ENCODE peak calls at places on chromosomes 7 and 10, in four cellular contexts. One of them, this sample, is unnamed.

GRCh38 chr10:79383974-79384606 is 36.8 kb downstream of the PPIF start:
- DNase-seq in neural progenitor cell: no peak
- DNase-seq in upper lobe of right lung: peak
- DNase-seq in suprapubic skin: peak
- DNase-seq in this sample: no peak

GRCh38 chr7:106110238-106110560 is 1.9 kb downstream of the SYPL1 start:
- DNase-seq in neural progenitor cell: no peak
- DNase-seq in upper lobe of right lung: no peak
- DNase-seq in suprapubic skin: no peak
- DNase-seq in this sample: no peak

GRCh38 chr10:33327750-33328149 is 6.7 kb downstream of the NRP1 start:
- DNase-seq in neural progenitor cell: peak
- DNase-seq in upper lobe of right lung: no peak
- DNase-seq in suprapubic skin: no peak
- DNase-seq in this sample: no peak

GRCh38 chr10:6579904-6580278 is at the start of gene PRKCQ:
- DNase-seq in neural progenitor cell: no peak
- DNase-seq in upper lobe of right lung: no peak
- DNase-seq in suprapubic skin: no peak
- DNase-seq in this sample: peak

GRCh38 chr7:82413237-82413636 is 30.3 kb downstream of the CACNA2D1 start:
- DNase-seq in neural progenitor cell: no peak
- DNase-seq in upper lobe of right lung: no peak
- DNase-seq in suprapubic skin: no peak
- DNase-seq in this sample: no peak

GRCh38 chr10:14584643-14585042 is 190.1 kb downstream of the FAM107B start:
- DNase-seq in neural progenitor cell: no peak
- DNase-seq in upper lobe of right lung: no peak
- DNase-seq in suprapubic skin: no peak
- DNase-seq in this sample: no peak

GRCh38 chr10:126674741-126675515 is 4.4 kb upstream of the C10orf90 start:
- DNase-seq in neural progenitor cell: no peak
- DNase-seq in upper lobe of right lung: no peak
- DNase-seq in suprapubic skin: no peak
- DNase-seq in this sample: no peak

GRCh38 chr10:17453377-17454091 is 861 bp downstream of the ST8SIA6 start:
- DNase-seq in neural progenitor cell: peak
- DNase-seq in upper lobe of right lung: peak
- DNase-seq in suprapubic skin: peak
- DNase-seq in this sample: no peak

GRCh38 chr7:77479536-77480088 is 57.5 kb upstream of the PTPN12 start:
- DNase-seq in neural progenitor cell: peak
- DNase-seq in upper lobe of right lung: no peak
- DNase-seq in suprapubic skin: no peak
- DNase-seq in this sample: peak

GRCh38 chr10:79179404-79180309 is 110.9 kb downstream of the ZMIZ1 start:
- DNase-seq in neural progenitor cell: peak
- DNase-seq in upper lobe of right lung: no peak
- DNase-seq in suprapubic skin: no peak
- DNase-seq in this sample: peak

GRCh38 chr7:91609525-91609924 is 271.0 kb downstream of the MTERF1 start:
- DNase-seq in neural progenitor cell: no peak
- DNase-seq in upper lobe of right lung: no peak
- DNase-seq in suprapubic skin: no peak
- DNase-seq in this sample: no peak

GRCh38 chr7:29921404-29922010 is 68.1 kb downstream of the SCRN1 start:
- DNase-seq in neural progenitor cell: peak
- DNase-seq in upper lobe of right lung: no peak
- DNase-seq in suprapubic skin: no peak
- DNase-seq in this sample: peak

GRCh38 chr7:79736418-79736817 is 283.0 kb upstream of the MAGI2 start:
- DNase-seq in neural progenitor cell: no peak
- DNase-seq in upper lobe of right lung: no peak
- DNase-seq in suprapubic skin: no peak
- DNase-seq in this sample: no peak

GRCh38 chr10:91077549-91078017 is 142.9 kb upstream of the PCGF5 start:
- DNase-seq in neural progenitor cell: no peak
- DNase-seq in upper lobe of right lung: peak
- DNase-seq in suprapubic skin: no peak
- DNase-seq in this sample: peak

GRCh38 chr7:128705891-128706333 is 33.2 kb upstream of the CALU start:
- DNase-seq in neural progenitor cell: no peak
- DNase-seq in upper lobe of right lung: no peak
- DNase-seq in suprapubic skin: no peak
- DNase-seq in this sample: no peak

GRCh38 chr10:23439452-23439919 is 611 bp downstream of the OTUD1 start:
- DNase-seq in neural progenitor cell: peak
- DNase-seq in upper lobe of right lung: no peak
- DNase-seq in suprapubic skin: peak
- DNase-seq in this sample: peak

GRCh38 chr7:3995187-3995586 is 686.9 kb upstream of the FOXK1 start:
- DNase-seq in neural progenitor cell: peak
- DNase-seq in upper lobe of right lung: no peak
- DNase-seq in suprapubic skin: no peak
- DNase-seq in this sample: peak

GRCh38 chr7:101733713-101734475 is 83.5 kb upstream of the CUX1 start:
- DNase-seq in neural progenitor cell: peak
- DNase-seq in upper lobe of right lung: peak
- DNase-seq in suprapubic skin: no peak
- DNase-seq in this sample: peak

GRCh38 chr10:124097883-124098282 is 4.5 kb upstream of the CHST15 start:
- DNase-seq in neural progenitor cell: no peak
- DNase-seq in upper lobe of right lung: no peak
- DNase-seq in suprapubic skin: no peak
- DNase-seq in this sample: no peak

GRCh38 chr7:78530351-78530750 is 731.8 kb downstream of the PHTF2 start:
- DNase-seq in neural progenitor cell: no peak
- DNase-seq in upper lobe of right lung: no peak
- DNase-seq in suprapubic skin: no peak
- DNase-seq in this sample: peak

GRCh38 chr7:92612501-92612900 is 22.3 kb upstream of the FAM133B start:
- DNase-seq in neural progenitor cell: no peak
- DNase-seq in upper lobe of right lung: no peak
- DNase-seq in suprapubic skin: no peak
- DNase-seq in this sample: peak
- H3K27ac ChIP-seq in neural progenitor cell: no peak
- H3K27ac ChIP-seq in upper lobe of right lung: no peak
- H3K27ac ChIP-seq in suprapubic skin: no peak
- H3K27ac ChIP-seq in this sample: peak

GRCh38 chr7:142328551-142328950 is 70.7 kb upstream of the PRSS58 start:
- DNase-seq in neural progenitor cell: no peak
- DNase-seq in upper lobe of right lung: no peak
- DNase-seq in suprapubic skin: no peak
- DNase-seq in this sample: no peak
- H3K4me3 ChIP-seq in neural progenitor cell: no peak
- H3K4me3 ChIP-seq in upper lobe of right lung: no peak
- H3K4me3 ChIP-seq in suprapubic skin: no peak
- H3K4me3 ChIP-seq in this sample: no peak

GRCh38 chr7:95126053-95126709 is 198.2 kb downstream of the PON1 start:
- DNase-seq in neural progenitor cell: no peak
- DNase-seq in upper lobe of right lung: no peak
- DNase-seq in suprapubic skin: no peak
- DNase-seq in this sample: peak
- H3K27ac ChIP-seq in neural progenitor cell: no peak
- H3K27ac ChIP-seq in upper lobe of right lung: no peak
- H3K27ac ChIP-seq in suprapubic skin: no peak
- H3K27ac ChIP-seq in this sample: peak

DNA sequence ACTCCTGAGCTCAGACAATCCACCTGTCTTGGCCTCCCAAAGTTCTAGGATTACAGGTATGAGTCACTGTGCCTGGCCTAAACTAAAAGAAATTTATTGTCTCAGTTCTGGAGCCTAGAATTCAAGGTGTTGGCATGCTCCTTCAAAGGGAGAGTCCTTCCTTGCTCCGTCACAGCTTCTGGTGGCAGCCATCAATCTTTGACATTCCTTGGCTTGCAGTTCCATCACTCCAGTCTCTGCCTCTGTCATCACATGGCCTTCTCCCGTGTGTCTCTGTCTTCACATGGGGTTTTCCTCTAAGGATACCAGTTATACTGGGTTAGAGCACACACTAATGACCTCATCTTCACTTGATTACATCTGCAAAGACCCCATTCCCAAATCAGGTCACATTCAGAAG is 55.4 kb downstream of the DNAJC12 start:
- DNase-seq in neural progenitor cell: no peak
- DNase-seq in upper lobe of right lung: no peak
- DNase-seq in suprapubic skin: no peak
- DNase-seq in this sample: no peak
- H3K4me3 ChIP-seq in neural progenitor cell: no peak
- H3K4me3 ChIP-seq in upper lobe of right lung: no peak
- H3K4me3 ChIP-seq in suprapubic skin: no peak
- H3K4me3 ChIP-seq in this sample: no peak

GRCh38 chr10:111298031-111298430 is 221.2 kb downstream of the ADRA2A start:
- DNase-seq in neural progenitor cell: no peak
- DNase-seq in upper lobe of right lung: no peak
- DNase-seq in suprapubic skin: no peak
- DNase-seq in this sample: no peak
- H3K27ac ChIP-seq in neural progenitor cell: no peak
- H3K27ac ChIP-seq in upper lobe of right lung: no peak
- H3K27ac ChIP-seq in suprapubic skin: peak
- H3K27ac ChIP-seq in this sample: peak

DNA sequence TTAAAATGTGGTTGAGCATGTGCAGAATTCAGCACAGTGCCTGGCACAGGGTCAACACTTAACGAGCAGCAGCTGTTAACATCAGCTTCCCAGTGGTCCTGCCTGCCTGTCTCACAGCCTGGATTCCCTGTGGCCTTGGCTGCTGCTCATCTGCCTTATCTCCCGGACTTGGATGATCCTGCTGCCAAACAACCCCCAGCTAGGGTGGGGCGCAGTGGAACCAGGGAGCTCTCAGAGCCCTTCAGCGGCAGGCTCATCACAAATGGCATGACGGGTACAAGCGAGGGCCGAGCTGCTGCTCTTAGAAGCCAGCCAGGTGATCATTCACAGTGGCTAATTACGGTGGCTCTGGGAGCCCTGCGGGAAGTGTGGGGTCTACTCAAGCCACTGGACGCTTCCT is 13.0 kb upstream of the SMARCD3 start:
- DNase-seq in neural progenitor cell: no peak
- DNase-seq in upper lobe of right lung: peak
- DNase-seq in suprapubic skin: no peak
- DNase-seq in this sample: no peak
- H3K4me3 ChIP-seq in neural progenitor cell: no peak
- H3K4me3 ChIP-seq in upper lobe of right lung: no peak
- H3K4me3 ChIP-seq in suprapubic skin: no peak
- H3K4me3 ChIP-seq in this sample: no peak

GRCh38 chr7:76133839-76134238 is 67.9 kb upstream of the SRRM3 start:
- DNase-seq in neural progenitor cell: no peak
- DNase-seq in upper lobe of right lung: no peak
- DNase-seq in suprapubic skin: no peak
- DNase-seq in this sample: no peak
- H3K27ac ChIP-seq in neural progenitor cell: no peak
- H3K27ac ChIP-seq in upper lobe of right lung: no peak
- H3K27ac ChIP-seq in suprapubic skin: no peak
- H3K27ac ChIP-seq in this sample: no peak

This sample was measured in SJCRH30.